ENCODE peak calls at places on chromosomes 2 and 18, in four cellular contexts. G is brain microvascular endothelial cell, S is body of pancreas, A is psoas muscle. D is an unnamed sample.

GRCh38 chr2:105391058-105391627 is 7.7 kb downstream of the FHL2 start:
- DNase-seq in G (peak; percentile 77), S (no peak), A (no peak), D (no peak)

GRCh38 chr2:818233-818632 is 132.4 kb upstream of the SNTG2 start:
- DNase-seq in G (no peak), S (no peak), A (no peak), D (no peak)

GRCh38 chr2:236806133-236806532 is 236.5 kb downstream of the ACKR3 start:
- DNase-seq in G (no peak), S (no peak), A (no peak), D (no peak)

GRCh38 chr18:52337286-52337685 is 2.7 kb upstream of the DCC start:
- DNase-seq in G (peak; percentile 53), S (no peak), A (no peak), D (no peak)

GRCh38 chr2:148201075-148202004 is 180.4 kb downstream of the MBD5 start:
- DNase-seq in G (peak; percentile 36), S (peak; percentile 24), A (peak; percentile 53), D (peak; percentile 16)

GRCh38 chr18:70322928-70323327 is 34.1 kb downstream of the SOCS6 start:
- DNase-seq in G (peak; percentile 12), S (no peak), A (no peak), D (no peak)

GRCh38 chr2:98909381-98910211 is 26.4 kb downstream of the CRACDL start:
- DNase-seq in G (peak; percentile 84), S (peak; percentile 94), A (peak; percentile 69), D (no peak)

GRCh38 chr2:171811229-171811628 is 82.8 kb downstream of the SLC25A12 start:
- DNase-seq in G (no peak), S (no peak), A (no peak), D (no peak)

GRCh38 chr18:79871026-79871390 is 73.3 kb downstream of the KCNG2 start:
- DNase-seq in G (no peak), S (no peak), A (peak; percentile 38), D (no peak)

GRCh38 chr2:231711677-231712461 is 3.5 kb downstream of the PTMA start:
- DNase-seq in G (no peak), S (no peak), A (peak; percentile 44), D (no peak)

GRCh38 chr2:63614448-63614968 is 25.7 kb downstream of the MDH1 start:
- DNase-seq in G (no peak), S (no peak), A (no peak), D (no peak)

GRCh38 chr2:171893196-171893823 is 734 bp downstream of the SLC25A12 start:
- DNase-seq in G (no peak), S (no peak), A (no peak), D (no peak)

GRCh38 chr2:17879137-17879912 is 858 bp downstream of the KCNS3 start:
- DNase-seq in G (peak; percentile 27), S (peak; percentile 59), A (peak; percentile 89), D (peak; percentile 20)

GRCh38 chr2:169363570-169364150 is 1.3 kb upstream of the LRP2 start:
- DNase-seq in G (no peak), S (peak; percentile 18), A (peak; percentile 49), D (peak; percentile 22)

GRCh38 chr2:240819404-240820013 is 510 bp downstream of the KIF1A start:
- DNase-seq in G (no peak), S (peak; percentile 69), A (no peak), D (no peak)

GRCh38 chr18:33826151-33826550 is 248.1 kb downstream of the ASXL3 start:
- DNase-seq in G (no peak), S (no peak), A (no peak), D (no peak)

GRCh38 chr18:12657849-12658829 is at the start of gene SPIRE1:
- DNase-seq in G (peak; percentile 45), S (peak; percentile 67), A (peak; percentile 86), D (peak; percentile 56)

GRCh38 chr2:15816226-15816625 is 124.1 kb upstream of the MYCN start:
- DNase-seq in G (no peak), S (no peak), A (no peak), D (no peak)

GRCh38 chr2:43068730-43069517 is 157.5 kb downstream of the ZFP36L2 start:
- DNase-seq in G (no peak), S (no peak), A (no peak), D (no peak)

GRCh38 chr2:113361051-113361450 is 76.4 kb upstream of the ZNG1B start:
- DNase-seq in G (no peak), S (no peak), A (no peak), D (no peak)

GRCh38 chr2:154855113-154855512 is 156.6 kb downstream of the KCNJ3 start:
- DNase-seq in G (no peak), S (no peak), A (no peak), D (no peak)

GRCh38 chr18:23871410-23871809 is 143.1 kb upstream of the TTC39C start:
- DNase-seq in G (peak; percentile 37), S (no peak), A (no peak), D (peak; percentile 18)

GRCh38 chr2:55311444-55311870 is 42.4 kb upstream of the MTIF2 start:
- DNase-seq in G (peak; percentile 23), S (no peak), A (no peak), D (peak; percentile 73)

GRCh38 chr2:30428034-30428662 is 18.9 kb upstream of the LCLAT1 start:
- DNase-seq in G (no peak), S (no peak), A (no peak), D (no peak)

GRCh38 chr2:205704101-205704741 is 21.9 kb downstream of the NRP2 start:
- DNase-seq in G (no peak), S (no peak), A (no peak), D (no peak)

GRCh38 chr2:65079017-65079416 is 22.8 kb downstream of the CEP68 start:
- DNase-seq in G (no peak), S (no peak), A (no peak), D (no peak)
- H3K36me3 ChIP-seq in G (peaks cover 58% of the 10 kb centered on the region), S (peaks cover 20% of the 10 kb centered on the region), A (peaks cover 90% of the 10 kb centered on the region), D (peaks cover 35% of the 10 kb centered on the region)

DNA sequence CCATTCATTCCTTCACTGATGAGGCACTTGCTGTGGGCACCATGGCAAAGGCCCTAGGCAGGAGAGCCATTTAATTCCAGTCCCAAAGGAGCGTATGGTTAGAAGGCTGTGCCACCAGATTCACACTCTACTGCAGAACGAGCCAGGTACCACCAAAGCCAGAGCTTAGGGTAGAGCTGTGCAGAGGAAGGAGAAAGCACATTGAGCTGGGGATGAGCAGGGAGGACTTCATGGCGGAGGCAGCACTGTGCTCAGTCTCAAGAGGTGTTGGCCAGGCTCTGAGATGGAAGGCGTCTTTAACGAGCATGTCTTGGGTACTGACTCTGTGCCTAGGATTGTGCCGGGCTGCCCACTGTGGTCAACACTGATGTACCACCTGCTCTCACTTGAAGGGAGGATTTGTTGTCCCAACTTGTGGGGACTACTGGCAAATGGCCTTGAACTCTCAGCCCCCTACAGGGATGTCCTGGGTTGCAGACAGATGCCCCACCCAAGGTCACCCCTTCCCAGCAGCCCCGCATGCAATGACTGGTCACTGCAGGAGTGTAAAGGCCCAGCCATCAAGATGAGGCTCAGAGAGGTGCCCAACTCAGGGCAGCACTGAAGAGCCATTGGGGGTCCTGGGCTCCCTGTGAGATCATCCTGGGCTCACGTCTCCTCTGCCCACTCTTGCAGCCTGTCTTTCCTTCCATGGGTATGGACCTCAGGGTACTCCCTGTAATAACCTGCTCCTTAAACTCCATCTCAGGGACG is 251.4 kb downstream of the GLI2 start:
- DNase-seq in G (no peak), S (no peak), A (no peak), D (no peak)
- H3K36me3 ChIP-seq in G (peaks cover 69% of the 10 kb centered on the region), S (no peaks in the 10 kb centered on the region), A (peaks cover 4% of the 10 kb centered on the region), D (no peaks in the 10 kb centered on the region)

GRCh38 chr2:230394301-230394700 is 21.7 kb upstream of the SP100 start:
- DNase-seq in G (no peak), S (no peak), A (no peak), D (no peak)
- H3K36me3 ChIP-seq in G (peaks cover 16% of the 10 kb centered on the region), S (peaks cover 4% of the 10 kb centered on the region), A (peaks cover 30% of the 10 kb centered on the region), D (peaks cover 6% of the 10 kb centered on the region)

GRCh38 chr2:131052741-131053263 is 40.5 kb downstream of the FAM168B start:
- DNase-seq in G (no peak), S (no peak), A (no peak), D (no peak)
- H3K36me3 ChIP-seq in G (peaks cover 63% of the 10 kb centered on the region), S (peaks cover 44% of the 10 kb centered on the region), A (peaks cover 73% of the 10 kb centered on the region), D (peaks cover 30% of the 10 kb centered on the region)

GRCh38 chr2:174629514-174629913 is 31.9 kb upstream of the WIPF1 start:
- DNase-seq in G (no peak), S (no peak), A (no peak), D (no peak)
- H3K36me3 ChIP-seq in G (no peaks in the 10 kb centered on the region), S (no peaks in the 10 kb centered on the region), A (no peaks in the 10 kb centered on the region), D (peaks cover 6% of the 10 kb centered on the region)

DNA sequence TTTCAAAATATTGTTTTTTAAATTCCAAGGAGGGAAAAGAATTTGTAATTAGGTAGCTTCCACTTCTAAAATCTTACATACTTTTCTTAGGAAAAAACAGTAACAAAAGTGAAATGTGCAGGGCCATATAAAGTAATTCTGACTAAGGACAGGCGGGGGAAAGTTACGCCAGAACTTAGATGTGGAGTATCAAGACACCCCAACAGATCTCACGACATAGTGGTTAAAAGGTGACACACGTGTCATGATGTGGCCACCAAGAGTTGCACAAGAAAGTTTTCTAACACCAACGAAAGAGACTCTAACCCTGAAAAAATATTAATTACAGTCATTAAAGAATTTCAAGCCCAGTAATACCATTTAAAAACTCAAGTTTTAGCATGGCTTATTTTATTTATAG is 51.0 kb downstream of the KIDINS220 start:
- DNase-seq in G (no peak), S (no peak), A (no peak), D (no peak)
- H3K36me3 ChIP-seq in G (peaks cover 14% of the 10 kb centered on the region), S (peaks cover 10% of the 10 kb centered on the region), A (peaks cover 85% of the 10 kb centered on the region), D (no peaks in the 10 kb centered on the region)

GRCh38 chr2:217834744-217835513 is 167.9 kb downstream of the TNS1 start:
- DNase-seq in G (no peak), S (no peak), A (peak; percentile 65), D (no peak)

GRCh38 chr2:217832115-217832514 is 170.7 kb downstream of the TNS1 start:
- DNase-seq in G (no peak), S (no peak), A (peak; percentile 84), D (no peak)

GRCh38 chr2:217832987-217833386 is 169.8 kb downstream of the TNS1 start:
- DNase-seq in G (no peak), S (no peak), A (peak; percentile 53), D (no peak)

GRCh38 chr2:217833439-217833838 is 169.4 kb downstream of the TNS1 start:
- DNase-seq in G (no peak), S (no peak), A (peak; percentile 68), D (no peak)

GRCh38 chr2:217834057-217834620 is 168.7 kb downstream of the TNS1 start:
- DNase-seq in G (no peak), S (no peak), A (peak; percentile 96), D (no peak)
- H3K36me3 ChIP-seq in G (peaks cover 21% of the 10 kb centered on the region), S (peaks cover 26% of the 10 kb centered on the region), A (peaks cover 89% of the 10 kb centered on the region), D (no peaks in the 10 kb centered on the region)

D was measured in GM06990.